ENCODE peak calls at places on chromosomes 12 and 14, in ten cellular contexts. C, Y, T, V, M, P, U, Q, N and A are unnamed samples.

GRCh38 chr14:60721331-60722162 is 2.6 kb downstream of the SIX4 start:
- DNase-seq in C (no peak), Y (peak), T (peak), V (no peak), M (peak), P (peak), U (peak), Q (peak), N (peak), A (no peak)

GRCh38 chr12:76568130-76568529 is 8.6 kb upstream of the OSBPL8 start:
- DNase-seq in C (no peak), Y (no peak), T (no peak), V (no peak), M (no peak), P (no peak), U (no peak), Q (no peak), N (no peak), A (no peak)

GRCh38 chr14:55688566-55688965 is 108.6 kb downstream of the KTN1 start:
- DNase-seq in C (no peak), Y (no peak), T (no peak), V (no peak), M (no peak), P (no peak), U (no peak), Q (no peak), N (no peak), A (no peak)

GRCh38 chr14:31320216-31320615 is 100.1 kb downstream of the HEATR5A start:
- DNase-seq in C (no peak), Y (no peak), T (no peak), V (no peak), M (peak), P (no peak), U (no peak), Q (no peak), N (no peak), A (no peak)

GRCh38 chr12:13100882-13101769 is 2.3 kb downstream of the GSG1 start:
- DNase-seq in C (no peak), Y (peak), T (peak), V (peak), M (peak), P (peak), U (peak), Q (peak), N (peak), A (peak)

GRCh38 chr14:52018252-52018651 is 28.9 kb downstream of the RTRAF start:
- DNase-seq in C (no peak), Y (no peak), T (no peak), V (no peak), M (no peak), P (no peak), U (peak), Q (no peak), N (no peak), A (no peak)

GRCh38 chr14:68937790-68938514 is 41.1 kb downstream of the ACTN1 start:
- DNase-seq in C (no peak), Y (peak), T (no peak), V (no peak), M (peak), P (no peak), U (peak), Q (no peak), N (no peak), A (no peak)

GRCh38 chr12:41979574-41979973 is 165.1 kb downstream of the GXYLT1 start:
- DNase-seq in C (no peak), Y (peak), T (no peak), V (no peak), M (no peak), P (no peak), U (no peak), Q (no peak), N (no peak), A (no peak)

GRCh38 chr12:69935651-69936100 is 110.6 kb downstream of the MYRFL start:
- DNase-seq in C (no peak), Y (no peak), T (no peak), V (no peak), M (no peak), P (no peak), U (no peak), Q (no peak), N (no peak), A (no peak)

GRCh38 chr12:110501378-110501721 is 561 bp downstream of the VPS29 start:
- DNase-seq in C (no peak), Y (peak), T (no peak), V (no peak), M (peak), P (peak), U (no peak), Q (peak), N (no peak), A (no peak)

GRCh38 chr14:100747021-100747586 is 20.4 kb downstream of the DLK1 start:
- DNase-seq in C (no peak), Y (peak), T (no peak), V (no peak), M (peak), P (peak), U (no peak), Q (no peak), N (peak), A (no peak)

GRCh38 chr12:481422-481821 is 21.7 kb downstream of the B4GALNT3 start:
- DNase-seq in C (no peak), Y (no peak), T (peak), V (no peak), M (peak), P (peak), U (no peak), Q (no peak), N (no peak), A (no peak)

GRCh38 chr12:12107678-12108077 is 36.9 kb downstream of the BCL2L14 start:
- DNase-seq in C (no peak), Y (no peak), T (no peak), V (no peak), M (no peak), P (no peak), U (no peak), Q (no peak), N (no peak), A (no peak)

GRCh38 chr14:20657216-20658211 is 16.0 kb upstream of the OR6S1 start:
- DNase-seq in C (no peak), Y (peak), T (no peak), V (no peak), M (no peak), P (peak), U (no peak), Q (no peak), N (no peak), A (no peak)

GRCh38 chr14:23660290-23661226 is 24.4 kb downstream of the DHRS2 start:
- DNase-seq in C (no peak), Y (no peak), T (peak), V (no peak), M (no peak), P (no peak), U (no peak), Q (no peak), N (no peak), A (no peak)

GRCh38 chr14:51041853-51042252 is 53.1 kb downstream of the TRIM9 start:
- DNase-seq in C (no peak), Y (no peak), T (no peak), V (no peak), M (no peak), P (no peak), U (no peak), Q (no peak), N (no peak), A (no peak)

GRCh38 chr12:26608706-26609105 is 224.3 kb downstream of the ITPR2 start:
- DNase-seq in C (no peak), Y (no peak), T (no peak), V (no peak), M (no peak), P (no peak), U (no peak), Q (no peak), N (no peak), A (no peak)

GRCh38 chr14:72745991-72746980 is 147.6 kb downstream of the DPF3 start:
- DNase-seq in C (no peak), Y (no peak), T (peak), V (no peak), M (peak), P (peak), U (no peak), Q (no peak), N (no peak), A (peak)

GRCh38 chr14:100147181-100147631 is 12.2 kb downstream of the DEGS2 start:
- DNase-seq in C (no peak), Y (no peak), T (no peak), V (peak), M (no peak), P (no peak), U (no peak), Q (peak), N (no peak), A (no peak)

GRCh38 chr12:118136559-118137003 is 657 bp downstream of the PEBP1 start:
- DNase-seq in C (no peak), Y (peak), T (peak), V (peak), M (peak), P (peak), U (peak), Q (peak), N (peak), A (no peak)

GRCh38 chr14:55936691-55937090 is 181.5 kb upstream of the PELI2 start:
- DNase-seq in C (no peak), Y (no peak), T (no peak), V (no peak), M (no peak), P (no peak), U (no peak), Q (no peak), N (no peak), A (no peak)

GRCh38 chr14:88611878-88612277 is 49.0 kb downstream of the ZC3H14 start:
- DNase-seq in C (no peak), Y (no peak), T (no peak), V (no peak), M (no peak), P (peak), U (no peak), Q (no peak), N (no peak), A (no peak)

GRCh38 chr14:35944847-35945246 is 118.7 kb downstream of the BRMS1L start:
- DNase-seq in C (no peak), Y (peak), T (no peak), V (no peak), M (no peak), P (no peak), U (peak), Q (peak), N (no peak), A (no peak)

GRCh38 chr12:65276923-65277322 is 1.6 kb upstream of the MSRB3 start:
- DNase-seq in C (no peak), Y (no peak), T (no peak), V (no peak), M (no peak), P (no peak), U (no peak), Q (no peak), N (no peak), A (no peak)

GRCh38 chr12:65280306-65280705 is 1.8 kb downstream of the MSRB3 start:
- DNase-seq in C (no peak), Y (no peak), T (no peak), V (no peak), M (no peak), P (peak), U (no peak), Q (no peak), N (no peak), A (no peak)

GRCh38 chr12:65277994-65278575 is 398 bp upstream of the MSRB3 start:
- DNase-seq in C (no peak), Y (no peak), T (no peak), V (no peak), M (no peak), P (no peak), U (no peak), Q (no peak), N (no peak), A (no peak)

GRCh38 chr12:65279387-65280112 is 1.1 kb downstream of the MSRB3 start:
- DNase-seq in C (no peak), Y (no peak), T (no peak), V (no peak), M (no peak), P (peak), U (no peak), Q (no peak), N (no peak), A (no peak)

DNA sequence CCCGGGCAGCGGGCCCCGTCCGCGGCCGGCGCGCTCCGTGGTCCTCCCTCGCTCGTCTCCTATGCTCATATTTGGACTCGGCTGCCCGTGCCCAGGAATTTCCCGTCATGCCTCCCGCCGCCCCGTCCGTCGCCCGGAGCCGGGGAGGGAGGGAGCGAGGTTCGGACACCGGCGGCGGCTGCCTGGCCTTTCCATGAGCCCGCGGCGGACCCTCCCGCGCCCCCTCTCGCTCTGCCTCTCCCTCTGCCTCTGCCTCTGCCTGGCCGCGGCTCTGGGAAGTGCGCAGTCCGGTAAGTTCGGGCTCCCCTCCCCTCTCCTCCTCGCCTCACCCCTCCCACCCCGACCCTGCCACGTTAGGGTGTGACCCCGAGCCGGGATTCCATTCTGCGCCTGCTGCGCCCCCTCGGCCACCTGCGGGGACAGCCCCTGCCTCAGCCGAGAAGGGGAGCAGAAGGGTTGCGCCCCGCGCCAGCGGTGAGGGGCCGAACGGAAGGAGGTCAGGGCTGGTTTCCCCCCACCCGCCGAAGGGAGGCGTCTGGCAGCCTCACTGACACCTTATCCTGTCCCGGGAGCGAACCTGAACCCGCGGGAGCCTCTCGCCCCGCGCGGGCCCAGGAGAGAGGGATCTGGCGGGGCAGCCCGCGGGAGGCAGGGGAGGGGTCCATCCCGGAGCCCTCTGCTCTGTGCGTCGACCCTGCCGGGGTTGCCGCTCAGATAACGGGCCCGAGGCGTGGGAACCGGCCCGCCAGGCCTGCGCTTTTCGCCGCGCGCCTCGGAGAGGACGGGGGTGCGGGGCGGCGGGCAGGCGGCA is at the start of gene MSRB3:
- DNase-seq in C (no peak), Y (peak), T (peak), V (no peak), M (peak), P (peak), U (peak), Q (peak), N (peak), A (no peak)
- TF ChIP-seq POLR2A in C (no peak), Y (peak), T (peak), V (no peak), M (no peak), P (no peak), U (peak), Q (no peak), N (no peak), A (no peak)

GRCh38 chr12:121793836-121794531 is 496 bp upstream of the RHOF start:
- DNase-seq in C (peak), Y (peak), T (peak), V (peak), M (peak), P (peak), U (peak), Q (no peak), N (peak), A (no peak)

GRCh38 chr12:121792607-121793500 is 634 bp downstream of the RHOF start:
- DNase-seq in C (no peak), Y (no peak), T (peak), V (peak), M (peak), P (no peak), U (peak), Q (no peak), N (no peak), A (no peak)

GRCh38 chr12:121793501-121793835 is at the start of gene RHOF:
- DNase-seq in C (no peak), Y (no peak), T (no peak), V (peak), M (peak), P (no peak), U (peak), Q (no peak), N (no peak), A (no peak)

GRCh38 chr12:121795029-121795977 is 1.8 kb upstream of the RHOF start:
- DNase-seq in C (no peak), Y (peak), T (peak), V (peak), M (peak), P (peak), U (peak), Q (no peak), N (peak), A (no peak)

DNA sequence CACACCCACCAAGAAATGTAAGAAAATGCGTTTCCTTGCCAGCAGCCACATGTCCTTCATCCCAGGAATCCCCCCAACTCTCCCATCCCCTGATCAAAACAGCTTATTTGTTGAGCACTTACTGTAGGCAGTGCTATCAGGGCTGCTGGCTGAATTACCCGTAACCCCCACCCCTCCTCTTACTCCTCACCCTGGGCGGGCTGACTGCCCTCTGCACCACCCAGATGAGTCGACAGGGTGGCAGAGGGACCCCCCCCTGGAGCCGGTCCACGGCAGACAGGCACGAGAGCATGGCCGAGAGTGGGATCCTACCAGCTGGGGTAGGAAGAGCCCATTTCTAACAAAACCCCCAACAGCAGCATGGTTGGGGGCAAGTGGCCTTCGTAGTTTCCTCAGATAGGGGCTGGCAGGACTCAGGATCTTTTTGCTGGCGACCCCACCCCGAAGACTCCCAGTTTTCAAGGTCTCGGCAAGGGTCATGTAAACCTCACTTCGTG is 1.1 kb upstream of the RHOF start:
- DNase-seq in C (no peak), Y (no peak), T (peak), V (no peak), M (peak), P (no peak), U (peak), Q (no peak), N (peak), A (no peak)
- TF ChIP-seq POLR2A in C (no peak), Y (no peak), T (no peak), V (no peak), M (no peak), P (no peak), U (peak), Q (peak), N (no peak), A (no peak)

GRCh38 chr12:54398995-54399793 is 14.7 kb upstream of the ZNF385A start:
- DNase-seq in C (no peak), Y (peak), T (peak), V (peak), M (peak), P (peak), U (peak), Q (peak), N (peak), A (no peak)
- TF ChIP-seq POLR2A in C (no peak), Y (no peak), T (peak), V (no peak), M (no peak), P (no peak), U (no peak), Q (no peak), N (no peak), A (no peak)

GRCh38 chr14:80798211-80798610 is 143.3 kb downstream of the CEP128 start:
- DNase-seq in C (no peak), Y (no peak), T (no peak), V (no peak), M (no peak), P (no peak), U (no peak), Q (no peak), N (no peak), A (no peak)

GRCh38 chr14:80787876-80788275 is 153.7 kb downstream of the CEP128 start:
- DNase-seq in C (no peak), Y (no peak), T (no peak), V (no peak), M (no peak), P (no peak), U (no peak), Q (no peak), N (no peak), A (no peak)

DNA sequence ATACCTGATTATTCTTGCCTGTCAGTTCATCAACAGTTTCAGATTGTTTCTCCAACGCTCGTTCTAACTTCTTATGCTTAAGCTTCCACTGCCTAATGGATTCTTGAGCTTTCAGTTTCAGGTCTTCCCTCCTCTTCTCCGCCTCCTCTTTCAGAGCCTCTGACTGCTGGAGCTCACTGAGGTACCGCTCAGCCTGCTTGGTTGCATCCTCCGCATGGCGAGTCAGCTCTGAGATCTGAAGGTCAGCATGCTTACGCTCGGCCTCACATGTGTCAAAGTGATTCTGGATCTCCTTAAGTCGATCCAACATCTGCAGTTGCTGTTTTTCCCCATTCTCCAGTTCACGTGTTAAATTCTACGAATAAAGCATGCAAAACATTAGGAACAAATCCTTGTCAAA is 148.8 kb downstream of the CEP128 start:
- DNase-seq in C (no peak), Y (no peak), T (no peak), V (no peak), M (no peak), P (no peak), U (no peak), Q (no peak), N (no peak), A (no peak)
- TF ChIP-seq POLR2A in C (no peak), Y (no peak), T (no peak), V (no peak), M (no peak), P (no peak), U (no peak), Q (no peak), N (no peak), A (no peak)